ENCODE peak calls at places on chromosome 17, in seven cellular contexts. T is esophagus squamous epithelium; H is left ventricle myocardium inferior; E is heart left ventricle; V is CD4-positive, alpha-beta T cell; Z is MM.1S; R is ovary. B is an unnamed sample.

GRCh38 chr17:67165201-67165600 is 79.8 kb downstream of the HELZ start:
- DNase-seq in T (no peak), H (peak; percentile 19), E (peak; percentile 32), V (no peak), Z (no peak), R (no peak), B (peak; percentile 69)

GRCh38 chr17:4465786-4466185 is 32.0 kb downstream of the SPNS3 start:
- DNase-seq in T (no peak), H (no peak), E (no peak), V (no peak), Z (no peak), R (no peak), B (no peak)

GRCh38 chr17:67322039-67322787 is 44.2 kb downstream of the PSMD12 start:
- DNase-seq in T (no peak), H (no peak), E (no peak), V (no peak), Z (no peak), R (no peak), B (no peak)

GRCh38 chr17:33262724-33263123 is 30.4 kb downstream of the ASIC2 start:
- DNase-seq in T (no peak), H (no peak), E (no peak), V (no peak), Z (no peak), R (no peak), B (no peak)

GRCh38 chr17:3893003-3893719 is at the start of gene CAMKK1:
- DNase-seq in T (no peak), H (peak; percentile 92), E (peak; percentile 93), V (peak; percentile 75), Z (peak; percentile 94), R (peak; percentile 88), B (peak; percentile 95)

GRCh38 chr17:9956474-9957131 is 51.5 kb upstream of the RCVRN start:
- DNase-seq in T (no peak), H (no peak), E (peak; percentile 20), V (no peak), Z (no peak), R (no peak), B (no peak)

GRCh38 chr17:9409430-9409829 is 166.2 kb downstream of the STX8 start:
- DNase-seq in T (no peak), H (no peak), E (no peak), V (no peak), Z (no peak), R (no peak), B (no peak)

GRCh38 chr17:31677681-31678080 is 181.4 kb downstream of the COPRS start:
- DNase-seq in T (no peak), H (no peak), E (no peak), V (no peak), Z (no peak), R (no peak), B (no peak)

GRCh38 chr17:76793775-76794174 is 55.9 kb downstream of the MFSD11 start:
- DNase-seq in T (no peak), H (no peak), E (no peak), V (no peak), Z (peak; percentile 67), R (no peak), B (no peak)

GRCh38 chr17:59284317-59284716 is 47.1 kb upstream of the YPEL2 start:
- DNase-seq in T (no peak), H (no peak), E (no peak), V (no peak), Z (no peak), R (no peak), B (no peak)

GRCh38 chr17:31495049-31495885 is 103.8 kb downstream of the RAB11FIP4 start:
- DNase-seq in T (no peak), H (no peak), E (no peak), V (no peak), Z (no peak), R (no peak), B (no peak)

GRCh38 chr17:74769266-74769855 is 6.8 kb downstream of the NAT9 start:
- DNase-seq in T (no peak), H (no peak), E (no peak), V (no peak), Z (no peak), R (no peak), B (no peak)

GRCh38 chr17:58172369-58173071 is 5.7 kb downstream of the OR4D2 start:
- DNase-seq in T (no peak), H (no peak), E (no peak), V (peak; percentile 16), Z (peak; percentile 49), R (no peak), B (no peak)

GRCh38 chr17:80646328-80646727 is 101.7 kb downstream of the RPTOR start:
- DNase-seq in T (no peak), H (no peak), E (no peak), V (no peak), Z (no peak), R (no peak), B (no peak)

GRCh38 chr17:65228734-65229390 is 91.7 kb downstream of the RGS9 start:
- DNase-seq in T (no peak), H (no peak), E (no peak), V (peak; percentile 4), Z (no peak), R (no peak), B (no peak)

GRCh38 chr17:66960623-66961022 is 3.9 kb upstream of the CACNG4 start:
- DNase-seq in T (no peak), H (no peak), E (no peak), V (no peak), Z (no peak), R (no peak), B (no peak)

GRCh38 chr17:57678393-57678792 is 66.7 kb downstream of the CCDC182 start:
- DNase-seq in T (no peak), H (no peak), E (no peak), V (no peak), Z (no peak), R (no peak), B (no peak)

GRCh38 chr17:2905269-2905668 is 109.0 kb downstream of the RAP1GAP2 start:
- DNase-seq in T (no peak), H (peak; percentile 78), E (peak; percentile 89), V (no peak), Z (no peak), R (no peak), B (no peak)

GRCh38 chr17:80453980-80454556 is 22.3 kb downstream of the NPTX1 start:
- DNase-seq in T (no peak), H (no peak), E (no peak), V (no peak), Z (no peak), R (no peak), B (no peak)

GRCh38 chr17:62681939-62682381 is 54.5 kb downstream of the MRC2 start:
- DNase-seq in T (no peak), H (no peak), E (no peak), V (no peak), Z (no peak), R (no peak), B (peak; percentile 54)

GRCh38 chr17:64188088-64188487 is 58.1 kb upstream of the ERN1 start:
- DNase-seq in T (no peak), H (no peak), E (no peak), V (no peak), Z (no peak), R (no peak), B (no peak)

GRCh38 chr17:3528604-3529511 is 28.8 kb downstream of the TRPV3 start:
- DNase-seq in T (no peak), H (no peak), E (no peak), V (no peak), Z (no peak), R (no peak), B (peak; percentile 46)

GRCh38 chr17:28335959-28336871 is 654 bp downstream of the TNFAIP1 start:
- DNase-seq in T (no peak), H (peak; percentile 44), E (peak; percentile 90), V (no peak), Z (no peak), R (peak; percentile 72), B (peak; percentile 71)

GRCh38 chr17:27282054-27282501 is 11.8 kb upstream of the WSB1 start:
- DNase-seq in T (no peak), H (no peak), E (no peak), V (no peak), Z (peak; percentile 18), R (no peak), B (no peak)

GRCh38 chr17:12659500-12659899 is 6.2 kb upstream of the MYOCD start:
- DNase-seq in T (no peak), H (no peak), E (no peak), V (no peak), Z (no peak), R (no peak), B (no peak)

DNA sequence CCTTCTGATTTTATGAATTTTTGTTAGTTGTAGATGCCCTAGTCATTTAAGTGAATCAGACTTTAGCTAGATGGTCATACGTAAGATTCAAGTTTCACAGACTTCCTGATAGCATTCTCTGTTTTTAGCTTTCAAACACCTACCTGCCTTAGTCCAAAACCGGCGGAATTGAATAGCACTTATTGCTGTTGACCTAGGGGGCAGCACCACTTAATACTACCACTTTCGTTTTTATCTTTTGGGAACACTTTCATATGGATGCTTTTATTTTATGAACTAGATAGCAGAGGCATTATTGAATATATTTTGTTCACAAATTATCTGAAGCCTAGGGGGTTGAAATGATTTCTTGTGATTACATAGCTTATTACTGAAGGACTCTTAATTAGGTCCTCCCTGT is 31.5 kb downstream of the TADA2A start:
- DNase-seq in T (no peak), H (no peak), E (no peak), V (no peak), Z (no peak), R (no peak), B (no peak)
- TF ChIP-seq CTCF in T (peak; percentile 19), H (no peak), E (no peak), V (no peak), Z (peak; percentile 18), R (no peak), B (no peak)

GRCh38 chr17:14299261-14300093 is 1.4 kb upstream of the HS3ST3B1 start:
- DNase-seq in T (no peak), H (no peak), E (peak; percentile 50), V (peak; percentile 19), Z (no peak), R (peak; percentile 33), B (peak; percentile 70)
- H3K27me3 ChIP-seq in T (peaks cover 28% of the 10 kb centered on the region), H (peaks cover 97% of the 10 kb centered on the region), E (peaks cover 49% of the 10 kb centered on the region), V (peaks cover 38% of the 10 kb centered on the region), Z (peaks cover 2% of the 10 kb centered on the region), R (no peaks in the 10 kb centered on the region), B (peaks cover 100% of the 10 kb centered on the region)

GRCh38 chr17:34527908-34528470 is 51.4 kb upstream of the TMEM132E start:
- DNase-seq in T (no peak), H (no peak), E (no peak), V (no peak), Z (no peak), R (no peak), B (no peak)
- TF ChIP-seq CTCF in T (no peak), H (no peak), E (no peak), V (no peak), Z (peak; percentile 19), R (no peak), B (no peak)

DNA sequence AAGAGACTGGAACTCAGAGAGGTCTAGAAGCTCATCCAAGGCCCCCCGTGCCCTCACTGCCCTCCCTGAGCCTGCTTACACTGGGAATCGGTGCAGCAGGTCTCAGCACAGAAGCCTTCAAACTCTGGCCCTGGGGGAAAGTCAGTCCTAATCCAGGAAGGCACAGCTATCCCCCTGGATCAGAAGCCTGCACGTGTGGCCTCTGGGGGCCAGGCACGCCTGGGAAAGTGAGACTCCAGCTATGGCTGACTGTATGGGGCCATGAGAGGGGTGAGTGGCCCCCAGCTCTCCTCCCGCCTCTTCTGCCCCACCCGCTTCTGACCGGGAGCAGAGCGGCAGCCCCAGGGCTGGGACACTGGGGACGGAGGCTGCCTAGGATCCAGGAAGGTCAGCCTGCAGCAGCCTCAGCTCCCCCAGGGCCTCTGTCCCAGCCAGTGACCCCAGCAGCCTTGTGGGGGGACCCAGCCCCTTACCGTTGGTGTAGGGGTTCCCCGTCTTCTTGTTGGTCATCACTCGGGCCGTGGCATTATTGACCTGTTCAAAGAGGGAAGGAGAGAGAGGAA is 26.6 kb downstream of the ENGASE start:
- DNase-seq in T (no peak), H (no peak), E (no peak), V (no peak), Z (no peak), R (no peak), B (no peak)
- H3K27me3 ChIP-seq in T (peaks cover 21% of the 10 kb centered on the region), H (peaks cover 99% of the 10 kb centered on the region), E (peaks cover 43% of the 10 kb centered on the region), V (peaks cover 40% of the 10 kb centered on the region), Z (peaks cover 95% of the 10 kb centered on the region), R (no peaks in the 10 kb centered on the region), B (peaks cover 57% of the 10 kb centered on the region)

B was measured in sigmoid colon.